ENCODE peak calls at places on chromosomes 11 and 22, in nine cellular contexts. V, J, E, U, N, K, M, A and L are unnamed samples. For H3K4me1, the result is how much of the 10 kb centered on the place peaks cover.

GRCh38 chr22:49499433-49500075 is 328.1 kb downstream of the BRD1 start:
- DNase-seq in V (no peak), J (no peak), E (no peak), U (no peak), N (no peak), K (no peak), M (no peak), A (no peak), L (no peak)

GRCh38 chr11:10642298-10642697 is 51.3 kb downstream of the IRAG1 start:
- DNase-seq in V (no peak), J (no peak), E (no peak), U (no peak), N (no peak), K (no peak), M (no peak), A (no peak), L (no peak)

GRCh38 chr22:30324008-30324730 is 2.6 kb downstream of the TBC1D10A start:
- DNase-seq in V (peak), J (no peak), E (no peak), U (no peak), N (no peak), K (peak), M (peak), A (no peak), L (peak)

GRCh38 chr11:64007160-64007628 is 21.0 kb downstream of the OTUB1 start:
- DNase-seq in V (no peak), J (no peak), E (peak), U (no peak), N (peak), K (peak), M (no peak), A (peak), L (no peak)

GRCh38 chr11:68312780-68313573 is 586 bp downstream of the LRP5 start:
- DNase-seq in V (peak), J (no peak), E (no peak), U (no peak), N (no peak), K (peak), M (peak), A (peak), L (peak)

GRCh38 chr22:39658367-39658766 is 87.8 kb downstream of the CACNA1I start:
- DNase-seq in V (no peak), J (no peak), E (no peak), U (peak), N (no peak), K (no peak), M (peak), A (no peak), L (peak)

GRCh38 chr11:10659339-10660216 is 34.0 kb downstream of the IRAG1 start:
- DNase-seq in V (peak), J (no peak), E (no peak), U (peak), N (no peak), K (peak), M (no peak), A (no peak), L (no peak)

GRCh38 chr11:27677108-27677507 is 23.1 kb downstream of the BDNF start:
- DNase-seq in V (no peak), J (no peak), E (no peak), U (no peak), N (no peak), K (no peak), M (no peak), A (no peak), L (no peak)

GRCh38 chr11:132123854-132124835 is 753.7 kb downstream of the NTM start:
- DNase-seq in V (no peak), J (no peak), E (no peak), U (no peak), N (no peak), K (no peak), M (no peak), A (peak), L (no peak)

GRCh38 chr11:133966924-133967598 is 10.3 kb upstream of the IGSF9B start:
- DNase-seq in V (peak), J (peak), E (peak), U (peak), N (peak), K (peak), M (peak), A (peak), L (peak)

GRCh38 chr11:28488336-28488735 is 380.1 kb downstream of the METTL15 start:
- DNase-seq in V (no peak), J (no peak), E (no peak), U (no peak), N (no peak), K (no peak), M (no peak), A (no peak), L (no peak)

GRCh38 chr22:22111267-22111751 is 128.7 kb upstream of the TOP3B start:
- DNase-seq in V (no peak), J (no peak), E (no peak), U (no peak), N (no peak), K (peak), M (no peak), A (peak), L (no peak)

GRCh38 chr22:48356731-48357130 is 1470.9 kb downstream of the BRD1 start:
- DNase-seq in V (peak), J (no peak), E (no peak), U (no peak), N (no peak), K (no peak), M (no peak), A (no peak), L (no peak)

GRCh38 chr11:6357222-6357621 is 33.1 kb upstream of the SMPD1 start:
- DNase-seq in V (peak), J (peak), E (no peak), U (peak), N (peak), K (peak), M (no peak), A (no peak), L (no peak)

GRCh38 chr11:50412832-50413231 is 380.2 kb downstream of the OR4C45 start:
- DNase-seq in V (peak), J (no peak), E (peak), U (no peak), N (peak), K (no peak), M (no peak), A (no peak), L (no peak)

GRCh38 chr11:61369372-61370348 is 7.5 kb downstream of the TMEM138 start:
- DNase-seq in V (peak), J (peak), E (no peak), U (no peak), N (no peak), K (peak), M (no peak), A (no peak), L (no peak)

GRCh38 chr11:31246451-31247165 is 122.9 kb downstream of the DCDC1 start:
- DNase-seq in V (peak), J (no peak), E (no peak), U (no peak), N (no peak), K (peak), M (no peak), A (no peak), L (no peak)

GRCh38 chr11:17811416-17811815 is 76.8 kb downstream of the KCNC1 start:
- DNase-seq in V (no peak), J (no peak), E (no peak), U (no peak), N (no peak), K (no peak), M (no peak), A (no peak), L (no peak)

GRCh38 chr11:100203789-100204188 is 483.3 kb upstream of the ARHGAP42 start:
- DNase-seq in V (no peak), J (no peak), E (no peak), U (no peak), N (no peak), K (no peak), M (no peak), A (no peak), L (no peak)

GRCh38 chr11:61870429-61871039 is 20.8 kb downstream of the FADS3 start:
- DNase-seq in V (peak), J (no peak), E (no peak), U (no peak), N (no peak), K (peak), M (no peak), A (no peak), L (no peak)

GRCh38 chr11:111526501-111526900 is 11.9 kb downstream of the HOATZ start:
- DNase-seq in V (no peak), J (no peak), E (no peak), U (no peak), N (no peak), K (peak), M (no peak), A (no peak), L (no peak)

GRCh38 chr11:35215945-35216344 is 77.0 kb downstream of the CD44 start:
- DNase-seq in V (no peak), J (no peak), E (no peak), U (no peak), N (no peak), K (peak), M (no peak), A (no peak), L (no peak)

GRCh38 chr11:35214181-35214770 is 75.3 kb downstream of the CD44 start:
- DNase-seq in V (no peak), J (no peak), E (no peak), U (no peak), N (no peak), K (peak), M (no peak), A (no peak), L (no peak)

GRCh38 chr11:35214792-35215193 is 75.8 kb downstream of the CD44 start:
- DNase-seq in V (no peak), J (no peak), E (no peak), U (no peak), N (no peak), K (peak), M (no peak), A (peak), L (no peak)

GRCh38 chr11:35218956-35219355 is 80.0 kb downstream of the CD44 start:
- DNase-seq in V (no peak), J (no peak), E (no peak), U (no peak), N (no peak), K (peak), M (no peak), A (no peak), L (no peak)

DNA sequence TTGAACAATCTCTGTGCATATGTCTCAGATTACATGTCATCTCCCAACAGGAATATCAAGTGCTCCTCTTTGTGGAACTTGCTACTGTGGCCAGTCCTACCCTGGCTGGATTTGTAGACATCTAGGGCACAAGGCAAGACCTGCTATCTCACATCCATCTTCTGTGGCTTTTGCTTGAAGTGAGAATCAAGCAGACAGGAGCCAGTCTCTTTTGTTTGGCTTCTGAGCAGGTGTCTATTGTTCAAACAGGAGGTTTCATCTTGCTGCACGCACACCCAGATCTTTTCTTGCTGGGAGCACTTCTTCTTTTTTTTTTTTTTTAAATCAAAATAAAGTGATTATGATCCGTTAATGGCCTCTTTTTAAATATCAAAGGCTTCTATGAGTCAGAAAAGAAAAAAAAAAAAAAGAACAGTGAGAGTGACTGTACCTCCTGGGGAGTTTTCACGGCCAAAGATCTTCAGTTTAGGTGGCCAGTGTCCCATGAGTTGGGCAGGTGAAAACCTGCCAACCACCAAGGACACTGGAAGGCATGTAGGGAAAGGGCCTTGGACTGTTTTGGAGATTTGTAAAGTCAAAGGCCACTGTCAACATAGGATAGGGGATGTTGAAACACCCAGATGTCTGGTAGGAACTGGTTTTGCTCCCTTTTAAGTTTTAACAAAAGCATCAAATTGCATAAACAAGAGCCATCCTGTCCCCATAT is 78.1 kb downstream of the CD44 start:
- DNase-seq in V (no peak), J (no peak), E (no peak), U (no peak), N (no peak), K (peak), M (peak), A (peak), L (peak)
- H3K27ac ChIP-seq in V (no peak), J (no peak), E (peak), U (no peak), N (no peak), K (peak), M (peak), A (no peak), L (peak)

GRCh38 chr11:96203567-96204365 is 139.2 kb downstream of the MAML2 start:
- DNase-seq in V (no peak), J (no peak), E (no peak), U (no peak), N (no peak), K (no peak), M (no peak), A (peak), L (no peak)
- H3K4me1 ChIP-seq in V (under half), J (under half), E (under half), U (under half), N (under half), K (under half), M (half or more), A (under half), L (under half)

GRCh38 chr11:121581607-121582006 is 128.8 kb upstream of the SORL1-AS1 start:
- DNase-seq in V (no peak), J (no peak), E (no peak), U (no peak), N (no peak), K (no peak), M (no peak), A (no peak), L (no peak)
- H3K4me3 ChIP-seq in V (no peak), J (no peak), E (no peak), U (no peak), N (no peak), K (no peak), M (no peak), A (no peak), L (no peak)

GRCh38 chr22:46746620-46747019 is 8.6 kb upstream of the CERK start:
- DNase-seq in V (no peak), J (no peak), E (peak), U (no peak), N (no peak), K (no peak), M (no peak), A (no peak), L (no peak)
- H3K27ac ChIP-seq in V (no peak), J (no peak), E (no peak), U (no peak), N (no peak), K (no peak), M (no peak), A (no peak), L (no peak)

GRCh38 chr11:45876401-45876800 is 9.1 kb upstream of the MAPK8IP1 start:
- DNase-seq in V (no peak), J (no peak), E (no peak), U (no peak), N (no peak), K (no peak), M (no peak), A (no peak), L (no peak)
- H3K4me1 ChIP-seq in V (under half), J (under half), E (under half), U (under half), N (under half), K (under half), M (under half), A (under half), L (under half)

DNA sequence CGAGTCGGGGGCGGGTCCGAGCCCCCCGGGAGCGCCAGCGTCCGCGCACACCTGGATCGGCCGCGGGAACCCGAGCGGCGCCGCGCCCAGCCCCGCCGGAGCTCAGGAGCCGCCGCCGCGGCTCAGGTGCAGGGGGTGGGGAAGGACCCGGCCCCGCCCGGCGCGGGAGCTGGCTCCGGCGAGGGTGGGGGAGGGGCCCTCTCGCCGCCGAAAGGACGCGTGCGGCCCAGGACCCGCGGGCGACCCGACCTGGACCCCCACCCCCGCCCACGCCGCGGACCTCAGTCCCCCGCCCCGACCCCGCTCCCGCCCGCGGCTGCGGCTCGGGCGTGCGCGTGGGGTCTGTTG is at the start of gene SHANK2:
- DNase-seq in V (no peak), J (no peak), E (peak), U (peak), N (peak), K (no peak), M (no peak), A (no peak), L (no peak)
- H3K4me3 ChIP-seq in V (peak), J (no peak), E (peak), U (peak), N (peak), K (peak), M (no peak), A (peak), L (no peak)

GRCh38 chr11:76663461-76663760 is 7.1 kb downstream of the LRRC32 start:
- DNase-seq in V (no peak), J (no peak), E (no peak), U (peak), N (no peak), K (no peak), M (no peak), A (no peak), L (no peak)

GRCh38 chr11:76662656-76663460 is 7.7 kb downstream of the LRRC32 start:
- DNase-seq in V (no peak), J (no peak), E (no peak), U (peak), N (no peak), K (no peak), M (no peak), A (peak), L (no peak)

GRCh38 chr11:76661306-76661751 is 9.2 kb downstream of the LRRC32 start:
- DNase-seq in V (no peak), J (no peak), E (no peak), U (peak), N (no peak), K (no peak), M (no peak), A (no peak), L (no peak)

GRCh38 chr11:76660533-76661305 is 9.8 kb downstream of the LRRC32 start:
- DNase-seq in V (no peak), J (no peak), E (no peak), U (peak), N (no peak), K (no peak), M (no peak), A (peak), L (no peak)

GRCh38 chr11:76661835-76662434 is 8.6 kb downstream of the LRRC32 start:
- DNase-seq in V (no peak), J (no peak), E (no peak), U (peak), N (no peak), K (no peak), M (no peak), A (peak), L (no peak)
- H3K27ac ChIP-seq in V (no peak), J (no peak), E (no peak), U (no peak), N (no peak), K (no peak), M (no peak), A (no peak), L (no peak)

GRCh38 chr22:20553947-20554741 is 46.7 kb downstream of the MED15 start:
- DNase-seq in V (peak), J (no peak), E (no peak), U (no peak), N (no peak), K (no peak), M (no peak), A (no peak), L (no peak)
- H3K4me1 ChIP-seq in V (half or more), J (half or more), E (under half), U (under half), N (under half), K (under half), M (half or more), A (under half), L (half or more)

DNA sequence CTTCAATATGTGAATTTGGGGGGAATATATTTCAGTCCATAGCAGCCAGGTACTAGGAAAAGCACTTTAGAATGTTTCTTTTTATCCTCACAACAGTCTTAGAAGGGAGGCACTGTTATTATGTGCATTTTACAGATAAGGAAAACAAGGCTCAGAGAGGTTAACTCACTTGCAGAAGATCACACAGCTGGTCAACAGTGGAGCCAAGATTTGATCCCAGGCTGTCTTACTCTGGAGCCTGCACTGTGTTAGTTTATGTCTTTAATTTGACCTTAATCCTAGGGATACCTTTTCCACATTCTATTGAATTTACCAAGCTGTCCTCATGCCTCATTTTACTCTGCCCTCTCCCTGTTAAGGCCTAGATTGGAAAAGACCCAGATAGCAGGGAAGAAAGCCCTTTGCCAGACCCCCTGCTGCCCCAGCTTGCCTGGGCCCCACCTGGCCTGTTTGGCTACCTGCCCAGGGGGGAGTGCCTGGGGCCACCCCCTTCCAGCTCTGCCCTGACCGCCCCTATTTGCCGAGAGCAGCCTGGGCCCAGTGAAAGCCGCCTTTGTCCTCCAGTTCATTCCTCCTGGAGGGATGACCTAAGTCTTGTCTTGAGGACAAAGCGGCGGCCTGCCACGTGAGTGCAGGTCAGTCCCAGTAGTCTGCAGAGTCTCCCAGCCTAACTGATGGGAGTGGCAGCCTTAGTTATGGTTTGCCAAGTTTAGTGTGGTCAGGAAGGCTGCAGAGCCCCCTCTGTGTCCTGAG is 116.1 kb upstream of the CRYBB3 start:
- DNase-seq in V (no peak), J (no peak), E (no peak), U (peak), N (no peak), K (no peak), M (no peak), A (no peak), L (no peak)
- H3K4me3 ChIP-seq in V (no peak), J (no peak), E (no peak), U (no peak), N (no peak), K (no peak), M (no peak), A (no peak), L (no peak)